ENCODE peak calls at places on chromosomes 5 and 9, in five cellular contexts. B is GM12864, P is WERI-Rb-1, Z is mucosa of descending colon, W is psoas muscle. C is an unnamed sample.

GRCh38 chr5:59123595-59124561 is 541.0 kb downstream of the RAB3C start:
- DNase-seq in B (peak; percentile 7), P (peak; percentile 35), Z (no peak), W (no peak), C (no peak)

GRCh38 chr9:74952281-74953151 is at the start of gene C9orf40:
- DNase-seq in B (peak; percentile 69), P (peak; percentile 91), Z (peak; percentile 95), W (peak; percentile 95), C (peak; percentile 85)

GRCh38 chr5:142368529-142368928 is 43.7 kb upstream of the SPRY4 start:
- DNase-seq in B (no peak), P (no peak), Z (no peak), W (no peak), C (no peak)

GRCh38 chr5:44914221-44914620 is 105.5 kb downstream of the MRPS30 start:
- DNase-seq in B (no peak), P (no peak), Z (no peak), W (no peak), C (no peak)

GRCh38 chr9:123375725-123376132 is 19.7 kb downstream of the CRB2 start:
- DNase-seq in B (no peak), P (peak; percentile 96), Z (peak; percentile 84), W (no peak), C (no peak)

GRCh38 chr5:157359350-157359910 is 93.5 kb downstream of the CYFIP2 start:
- DNase-seq in B (no peak), P (no peak), Z (no peak), W (no peak), C (peak; percentile 23)

GRCh38 chr9:64773491-64773931 is 511.5 kb downstream of the FOXD4L5 start:
- DNase-seq in B (no peak), P (peak; percentile 5), Z (peak; percentile 5), W (peak; percentile 21), C (no peak)

GRCh38 chr5:157113007-157113406 is 4.2 kb upstream of the HAVCR2 start:
- DNase-seq in B (no peak), P (no peak), Z (no peak), W (no peak), C (no peak)

GRCh38 chr9:72384710-72385475 is 19.9 kb upstream of the ZFAND5 start:
- DNase-seq in B (no peak), P (no peak), Z (no peak), W (no peak), C (no peak)

GRCh38 chr5:146081685-146082084 is 23.7 kb downstream of the PLAC8L1 start:
- DNase-seq in B (no peak), P (no peak), Z (no peak), W (no peak), C (no peak)

DNA sequence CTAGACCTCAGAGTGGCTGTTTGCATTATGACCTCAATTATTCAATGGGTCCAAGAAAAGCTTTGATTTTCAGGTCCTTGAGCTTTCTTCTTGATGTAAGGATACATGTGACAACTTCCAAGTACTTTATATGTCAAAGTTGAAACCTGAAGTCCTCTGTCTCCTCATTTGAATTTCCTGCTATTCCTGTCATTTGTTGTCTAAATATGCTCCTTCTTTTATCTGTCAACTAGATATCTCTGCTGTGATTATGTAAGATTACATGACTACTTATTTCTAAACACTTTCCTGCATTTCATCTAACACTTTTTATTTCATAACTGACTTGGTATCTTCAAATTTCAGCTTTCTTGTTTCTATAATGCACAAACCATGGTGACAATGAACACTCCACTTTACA is 670.0 kb upstream of the FAM174A start:
- DNase-seq in B (no peak), P (no peak), Z (no peak), W (no peak), C (no peak)
- H3K4me3 ChIP-seq in B (no peak overlapping the region), P (no peak overlapping the region), Z (no peak overlapping the region), W (no peak overlapping the region), C (no peak overlapping the region)

GRCh38 chr9:77756449-77756848 is 108.3 kb upstream of the GNA14 start:
- DNase-seq in B (no peak), P (no peak), Z (no peak), W (no peak), C (no peak)
- TF ChIP-seq CTCF in B (peak; percentile 54), P (no peak), Z (no peak), W (no peak), C (no peak)

GRCh38 chr5:135038829-135039525 is 4.9 kb upstream of the PITX1 start:
- DNase-seq in B (no peak), P (no peak), Z (no peak), W (no peak), C (peak; percentile 49)

GRCh38 chr5:135039526-135040296 is 5.7 kb upstream of the PITX1 start:
- DNase-seq in B (no peak), P (no peak), Z (no peak), W (peak; percentile 65), C (peak; percentile 26)

GRCh38 chr5:135036405-135036804 is 2.4 kb upstream of the PITX1 start:
- DNase-seq in B (no peak), P (no peak), Z (no peak), W (peak; percentile 40), C (no peak)

GRCh38 chr5:135037519-135038201 is 3.6 kb upstream of the PITX1 start:
- DNase-seq in B (no peak), P (no peak), Z (no peak), W (peak; percentile 30), C (no peak)

DNA sequence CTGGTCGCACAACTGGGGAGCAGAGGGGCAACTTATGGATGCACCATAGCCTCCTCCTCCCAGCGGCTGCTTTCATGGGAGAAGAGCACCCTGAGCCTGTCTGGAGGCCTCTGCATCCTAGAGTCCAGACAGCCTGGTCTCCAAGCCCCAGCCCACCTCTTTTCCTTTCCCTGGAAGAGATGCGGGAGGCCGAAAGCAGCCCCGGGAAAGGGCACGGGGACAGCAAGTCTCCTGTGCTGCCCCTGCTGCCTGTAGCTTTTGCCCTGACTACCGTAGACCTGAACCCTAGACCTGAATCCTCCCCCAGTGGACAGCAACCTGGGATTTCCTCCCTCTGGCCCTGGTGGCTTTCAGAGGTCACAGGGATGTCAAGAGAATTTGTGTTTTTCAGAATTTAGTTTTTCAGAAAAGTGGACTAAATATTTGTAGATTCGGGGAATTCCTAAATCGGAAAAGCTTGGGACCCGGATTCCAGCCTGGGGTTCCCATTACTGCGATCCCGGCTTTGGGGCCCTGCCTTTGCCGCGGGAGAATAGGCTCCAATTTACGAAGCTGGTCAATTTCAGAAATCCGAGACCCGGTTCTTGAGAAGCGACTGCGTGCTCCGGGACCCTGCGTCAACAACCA is 4.3 kb upstream of the PITX1 start:
- DNase-seq in B (no peak), P (no peak), Z (no peak), W (peak; percentile 16), C (no peak)
- H3K4me3 ChIP-seq in B (no peak overlapping the region), P (no peak overlapping the region), Z (peak overlapping the region; percentile 17), W (no peak overlapping the region), C (no peak overlapping the region)

DNA sequence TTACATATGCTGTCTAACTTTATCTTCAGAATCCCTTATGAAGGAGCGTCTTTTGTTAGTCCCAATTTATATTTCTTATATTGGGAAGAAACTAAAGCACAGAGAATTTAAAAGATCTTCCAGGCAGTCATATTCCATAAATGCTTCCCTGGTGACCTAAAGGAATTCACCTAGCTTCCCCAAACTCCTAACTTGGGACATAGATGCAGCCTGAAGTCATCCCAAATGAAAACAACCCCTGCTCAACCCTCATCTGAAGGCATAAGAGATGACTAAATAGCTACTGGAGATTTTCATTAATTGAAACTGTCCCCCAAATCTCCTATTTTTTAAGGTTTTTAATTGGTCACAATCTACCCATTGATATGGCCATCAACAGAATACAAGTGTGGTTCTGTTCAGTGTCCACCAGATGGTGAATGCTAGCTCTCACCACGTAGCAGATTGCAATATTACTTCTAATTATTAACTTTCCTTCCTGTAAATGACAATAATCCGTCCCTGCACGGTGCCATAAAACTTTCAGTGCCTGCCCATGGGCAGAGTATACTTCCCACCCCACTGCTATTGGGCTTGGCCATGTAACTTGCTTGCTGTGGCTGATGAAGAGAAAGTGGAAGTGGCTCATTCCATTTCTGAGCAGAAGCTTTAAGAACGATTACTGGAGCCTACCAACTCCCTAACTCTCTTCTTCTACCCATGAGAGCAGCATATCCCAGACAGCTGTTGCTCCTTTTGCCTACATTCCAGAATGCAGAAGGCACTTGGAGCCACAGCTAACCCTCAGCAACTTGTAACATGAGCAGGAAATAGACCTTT is 18.7 kb downstream of the PRUNE2 start:
- DNase-seq in B (no peak), P (no peak), Z (peak; percentile 58), W (no peak), C (no peak)
- TF ChIP-seq CTCF in B (peak; percentile 20), P (no peak), Z (no peak), W (no peak), C (peak; percentile 27)

DNA sequence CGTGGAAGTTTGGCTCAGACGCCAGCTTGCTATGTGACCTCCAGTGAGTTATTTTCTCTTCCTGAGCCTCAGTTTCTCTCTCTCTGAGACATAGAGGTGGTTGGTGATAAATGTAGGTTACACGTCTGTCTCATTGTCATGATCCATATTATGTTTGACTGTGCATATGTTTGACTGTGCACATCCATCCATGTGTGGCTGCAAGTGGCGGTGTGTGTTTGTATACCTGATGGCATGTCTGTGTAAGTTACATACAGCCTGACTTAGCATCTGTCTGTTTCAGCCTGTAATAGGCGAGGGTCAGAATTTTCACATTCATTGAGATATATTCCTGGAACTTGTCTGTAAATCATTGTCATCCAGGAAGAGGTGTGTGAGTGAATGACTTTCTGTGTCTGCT is 3.3 kb downstream of the SPARC start:
- DNase-seq in B (no peak), P (no peak), Z (no peak), W (no peak), C (no peak)
- H3K4me3 ChIP-seq in B (no peak overlapping the region), P (no peak overlapping the region), Z (no peak overlapping the region), W (peak overlapping the region; percentile 78), C (peak overlapping the region; percentile 85)

C was measured in foreskin fibroblast.